ENCODE peak calls at places on chromosomes 11 and 22, in ten cellular contexts. A is uterus; T is mammary epithelial cell; H is Peyer's patch; F is mesendoderm; U is ovary; I is Karpas-422; K is transverse colon; D is CD4-positive, CD25-positive, alpha-beta regulatory T cell; Q is testis. Y is an unnamed sample. For H3K36me3 and H3K4me1, the result is how much of the 10 kb centered on the place peaks cover.

GRCh38 chr11:76620471-76620870 is 50.1 kb downstream of the LRRC32 start:
- DNase-seq in T (peak), H (no peak), A (no peak), D (no peak), Q (no peak), I (no peak), K (no peak), F (no peak), U (no peak), Y (no peak)

GRCh38 chr11:85182437-85183109 is 444.6 kb downstream of the DLG2 start:
- DNase-seq in D (no peak), I (peak), H (no peak), Q (peak), F (peak), U (no peak), T (peak), K (no peak), A (no peak), Y (no peak)

GRCh38 chr11:123429851-123430735 is at the start of gene GRAMD1B:
- DNase-seq in Q (peak), T (no peak), U (peak), I (no peak), A (peak), F (peak), K (peak), D (peak), H (peak), Y (no peak)

GRCh38 chr22:21718492-21718891 is 17.1 kb downstream of the YPEL1 start:
- DNase-seq in T (no peak), Q (no peak), I (peak), A (no peak), H (no peak), U (no peak), F (no peak), D (no peak), K (no peak), Y (no peak)

GRCh38 chr11:78371221-78371899 is 46.3 kb downstream of the GAB2 start:
- DNase-seq in F (no peak), K (no peak), A (no peak), H (no peak), D (no peak), I (peak), T (no peak), Q (no peak), U (no peak), Y (no peak)

GRCh38 chr22:43897751-43898261 is 6.0 kb upstream of the PNPLA5 start:
- DNase-seq in T (peak), I (no peak), D (no peak), U (no peak), K (no peak), H (no peak), F (no peak), A (no peak), Q (no peak), Y (no peak)

GRCh38 chr22:46620588-46621242 is 529 bp downstream of the GRAMD4 start:
- DNase-seq in T (no peak), A (no peak), H (no peak), D (no peak), U (no peak), F (no peak), K (no peak), Q (no peak), I (no peak), Y (no peak)

GRCh38 chr22:22871536-22872278 is 15.9 kb upstream of the IGLL5 start:
- DNase-seq in U (no peak), H (no peak), K (no peak), D (no peak), I (peak), F (no peak), T (no peak), Q (no peak), A (no peak), Y (no peak)

GRCh38 chr11:9625728-9626127 is 38.1 kb upstream of the SWAP70 start:
- DNase-seq in I (no peak), K (no peak), F (no peak), U (no peak), H (no peak), T (no peak), Q (peak), A (no peak), D (no peak), Y (no peak)

DNA sequence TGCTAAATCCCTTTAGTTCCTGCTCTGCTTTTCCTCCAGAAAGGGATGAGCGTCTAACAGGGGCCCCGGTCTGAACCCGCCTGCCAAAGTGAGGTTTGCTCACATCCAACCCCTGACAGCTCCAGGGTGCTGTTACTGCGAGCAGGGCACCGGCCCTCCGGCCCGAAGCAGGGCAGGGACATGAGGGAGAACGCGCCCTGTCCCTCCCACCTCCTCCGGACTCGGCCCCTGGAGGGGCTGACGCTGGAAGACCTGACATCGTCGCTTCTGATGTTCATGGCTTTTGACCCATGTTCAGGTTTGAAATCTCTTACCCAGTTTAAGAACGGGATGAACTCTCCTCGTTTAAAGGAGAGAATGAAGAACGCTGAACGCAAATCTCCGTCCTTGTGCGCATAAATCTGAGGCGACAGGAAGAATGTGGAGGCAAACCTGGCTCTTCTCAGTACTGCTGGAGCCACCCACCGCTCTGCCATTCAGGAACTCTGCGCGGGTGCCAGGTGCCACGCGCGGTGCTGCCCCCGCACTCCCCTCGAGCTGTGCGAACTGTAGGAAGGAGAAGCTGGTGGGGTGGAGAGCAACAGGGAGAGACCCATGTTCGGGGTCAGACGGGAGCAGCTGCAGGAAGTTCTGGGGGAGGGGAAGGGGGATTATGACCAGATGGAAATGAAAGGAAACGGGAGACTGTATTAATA is 819 bp upstream of the EEF1G start:
- DNase-seq in Q (peak), T (no peak), F (no peak), H (peak), U (peak), D (no peak), I (peak), A (peak), K (peak), Y (no peak)
- H3K36me3 ChIP-seq in Q (under half), T (under half), F (under half), H (under half), U (under half), D (half or more), I (under half), A (under half), K (under half), Y (under half)

DNA sequence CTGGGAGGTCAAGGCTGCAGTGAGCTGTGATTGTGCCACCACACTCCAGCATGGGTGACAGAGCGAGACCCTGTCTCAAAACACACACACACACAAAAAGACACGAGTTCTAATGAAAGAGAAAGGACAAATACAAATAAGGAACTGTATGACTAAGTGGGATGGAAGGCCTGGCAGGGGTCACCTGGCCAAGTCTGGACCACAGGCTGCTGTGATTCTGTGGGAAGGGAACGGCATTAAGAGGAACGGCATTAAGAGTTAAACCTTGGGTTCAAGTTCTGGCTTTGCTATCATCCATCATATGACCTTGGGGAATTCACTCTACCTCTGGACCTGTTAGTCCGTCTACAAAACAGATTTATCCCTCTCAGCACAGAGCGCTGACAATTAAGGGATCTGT is 47.7 kb downstream of the LRFN4 start:
- DNase-seq in F (no peak), Q (no peak), I (no peak), U (no peak), T (no peak), D (no peak), H (no peak), K (no peak), A (no peak), Y (no peak)
- H3K4me3 ChIP-seq in F (no peak), Q (no peak), I (no peak), U (no peak), T (peak), D (no peak), H (no peak), K (no peak), A (no peak), Y (no peak)

GRCh38 chr22:17775781-17776470 is 1.7 kb upstream of the BID start:
- DNase-seq in U (no peak), F (no peak), H (no peak), Q (no peak), A (no peak), K (no peak), T (no peak), D (peak), I (no peak), Y (no peak)
- H3K4me1 ChIP-seq in U (under half), F (under half), H (under half), Q (under half), A (under half), K (under half), T (under half), D (half or more), I (under half), Y (under half)

GRCh38 chr11:44618561-44619425 is 53.3 kb downstream of the CD82 start:
- DNase-seq in T (no peak), A (peak), Q (no peak), H (peak), K (peak), D (no peak), U (peak), I (no peak), F (no peak), Y (peak)

GRCh38 chr11:44621784-44622183 is 56.3 kb downstream of the CD82 start:
- DNase-seq in I (no peak), T (no peak), H (peak), K (no peak), U (no peak), D (no peak), F (no peak), A (peak), Q (peak), Y (no peak)

GRCh38 chr11:44622190-44622650 is 56.8 kb downstream of the CD82 start:
- DNase-seq in I (peak), T (no peak), D (no peak), Q (peak), A (peak), H (peak), U (no peak), F (no peak), K (peak), Y (no peak)

GRCh38 chr11:44621140-44621681 is 55.7 kb downstream of the CD82 start:
- DNase-seq in Q (peak), U (peak), D (peak), F (peak), H (peak), K (peak), I (peak), T (no peak), A (peak), Y (peak)

DNA sequence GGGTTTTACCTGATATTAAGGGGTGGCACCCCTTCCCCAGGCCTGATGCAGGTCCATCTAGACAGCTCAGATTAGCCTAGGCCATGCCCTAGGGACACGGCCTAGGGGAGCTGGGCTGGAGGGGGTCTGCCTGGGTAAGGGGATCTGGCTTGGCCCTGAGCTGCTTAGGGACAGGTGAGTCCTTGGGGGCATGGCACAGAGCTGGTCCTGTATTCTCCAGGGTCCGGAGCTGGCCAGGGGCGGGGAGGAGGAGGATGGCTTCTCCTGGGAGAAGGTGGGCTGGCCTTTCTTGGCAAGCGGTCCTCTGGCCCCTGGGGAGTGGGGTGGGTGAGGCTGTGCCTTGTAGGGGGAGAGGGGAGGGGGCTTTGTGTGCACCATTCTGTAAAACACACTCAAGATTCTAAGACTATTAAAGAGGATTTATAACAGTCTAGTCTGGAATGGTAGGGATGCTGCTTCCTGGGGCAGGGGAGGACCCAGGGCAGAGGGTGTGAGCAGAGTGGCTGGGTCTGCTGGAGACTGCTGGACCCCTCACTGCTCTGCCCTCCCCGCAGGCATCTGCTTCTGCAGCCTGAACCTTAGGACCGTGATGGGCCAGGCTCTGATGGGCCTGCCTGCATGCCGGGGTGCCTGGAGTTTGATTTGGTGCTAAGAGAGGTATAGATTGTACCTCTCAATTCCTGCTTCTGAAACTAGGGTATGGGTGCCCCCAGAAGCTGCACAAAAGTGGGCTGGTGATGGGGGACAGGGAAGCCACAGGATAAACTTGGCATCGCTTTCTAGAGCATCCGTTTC is 54.7 kb downstream of the CD82 start:
- DNase-seq in T (no peak), K (peak), U (peak), H (peak), A (peak), F (no peak), I (no peak), Q (no peak), D (no peak), Y (peak)
- H3K36me3 ChIP-seq in T (under half), K (under half), U (under half), H (under half), A (under half), F (under half), I (under half), Q (under half), D (under half), Y (under half)

GRCh38 chr11:5928269-5928668 is 13.8 kb upstream of the OR56A3 start:
- DNase-seq in Q (no peak), D (no peak), K (no peak), T (no peak), H (no peak), U (no peak), I (no peak), A (no peak), F (no peak), Y (no peak)

GRCh38 chr11:5923789-5924188 is 18.3 kb upstream of the OR56A3 start:
- DNase-seq in T (peak), K (no peak), H (no peak), D (no peak), I (no peak), A (no peak), U (no peak), Q (no peak), F (peak), Y (no peak)

GRCh38 chr11:5928811-5929210 is 13.2 kb upstream of the OR56A3 start:
- DNase-seq in U (no peak), A (no peak), K (no peak), T (no peak), H (no peak), F (no peak), Q (no peak), I (no peak), D (no peak), Y (no peak)

GRCh38 chr11:5923427-5923776 is 18.6 kb upstream of the OR56A3 start:
- DNase-seq in H (no peak), U (no peak), K (no peak), I (no peak), A (no peak), Q (no peak), D (no peak), T (no peak), F (no peak), Y (no peak)

DNA sequence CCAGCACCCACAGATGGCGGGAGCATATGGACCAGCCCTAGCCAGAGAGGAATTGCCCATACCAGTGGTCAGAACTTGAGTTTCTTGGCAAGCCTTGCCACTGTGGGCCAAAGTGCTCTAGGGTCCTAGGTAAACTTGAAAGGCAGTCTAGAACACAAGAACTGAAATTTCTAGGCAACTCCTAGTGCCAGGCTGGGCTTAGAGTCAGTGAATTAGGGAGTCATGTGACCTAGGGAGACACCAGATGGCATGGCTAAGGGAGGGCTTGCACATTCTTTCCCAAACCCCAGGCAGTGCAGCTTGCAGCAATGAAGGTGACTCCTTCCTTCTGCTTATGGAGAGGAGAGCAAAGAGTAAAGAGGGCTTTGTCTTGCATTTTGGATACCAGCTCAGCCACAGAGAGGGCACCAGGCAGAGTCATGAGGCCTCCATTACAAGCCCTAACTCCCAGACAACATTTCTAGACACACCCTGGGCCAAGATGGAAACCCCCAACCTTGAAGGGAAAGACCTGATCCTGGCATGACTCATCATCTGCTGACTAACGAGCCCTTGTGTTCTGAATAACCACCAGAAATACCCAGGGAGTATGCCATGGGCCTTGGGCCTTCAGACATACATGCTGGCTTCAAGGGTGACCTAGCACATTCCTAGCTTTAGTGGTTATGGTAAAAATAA is 19.2 kb upstream of the OR56A3 start:
- DNase-seq in D (no peak), I (no peak), H (no peak), T (peak), Q (no peak), A (no peak), U (no peak), K (no peak), F (peak), Y (no peak)
- H3K4me3 ChIP-seq in D (no peak), I (no peak), H (no peak), T (no peak), Q (no peak), A (no peak), U (no peak), K (no peak), F (no peak), Y (no peak)

DNA sequence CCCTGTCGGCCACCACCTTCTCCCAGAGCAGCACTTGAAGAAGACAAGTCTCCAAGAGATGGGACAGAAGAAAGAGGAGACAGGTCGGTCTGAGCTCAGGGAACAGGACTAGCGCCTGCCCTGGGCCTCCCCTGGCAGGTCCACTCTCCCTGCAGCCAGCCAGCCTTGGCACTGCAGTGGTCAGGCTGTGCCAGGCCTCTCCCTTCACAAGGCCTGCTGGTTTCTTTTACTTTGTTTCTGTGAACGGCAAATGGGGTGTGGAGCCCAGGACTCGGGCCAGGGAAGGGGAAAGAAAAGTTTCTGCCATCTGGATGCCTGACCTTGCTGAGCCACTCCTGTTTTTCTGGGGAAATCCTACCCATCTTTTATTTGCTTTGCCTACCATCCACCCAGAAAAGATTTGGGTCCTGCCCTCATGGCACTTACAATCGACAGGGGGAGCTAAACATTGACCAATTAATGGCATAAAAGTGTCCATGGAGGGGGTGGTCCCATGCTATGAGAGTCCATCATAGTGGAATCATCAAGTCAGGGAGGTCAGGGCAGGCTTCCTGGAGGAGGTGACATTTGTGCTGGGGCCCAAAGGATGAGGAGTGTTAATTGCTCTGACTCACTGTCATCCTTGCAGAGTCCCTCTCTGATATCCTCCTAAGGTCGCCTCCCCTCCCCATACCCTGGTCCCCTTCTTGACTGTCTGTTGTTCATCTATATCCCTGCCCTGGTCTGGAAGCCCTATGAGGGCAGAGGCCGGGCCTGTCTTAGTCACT is 65.2 kb downstream of the NFAM1 start:
- DNase-seq in T (no peak), F (no peak), K (peak), U (no peak), H (no peak), I (no peak), Q (peak), A (no peak), D (no peak), Y (no peak)
- H3K4me1 ChIP-seq in T (under half), F (under half), K (under half), U (under half), H (under half), I (under half), Q (under half), A (under half), D (under half), Y (half or more)

GRCh38 chr22:36893262-36893661 is 20.2 kb upstream of the CSF2RB start:
- DNase-seq in F (no peak), U (no peak), A (no peak), T (no peak), Q (no peak), I (no peak), D (no peak), H (no peak), K (no peak), Y (no peak)
- H3K36me3 ChIP-seq in F (under half), U (under half), A (under half), T (under half), Q (under half), I (under half), D (under half), H (under half), K (under half), Y (under half)

DNA sequence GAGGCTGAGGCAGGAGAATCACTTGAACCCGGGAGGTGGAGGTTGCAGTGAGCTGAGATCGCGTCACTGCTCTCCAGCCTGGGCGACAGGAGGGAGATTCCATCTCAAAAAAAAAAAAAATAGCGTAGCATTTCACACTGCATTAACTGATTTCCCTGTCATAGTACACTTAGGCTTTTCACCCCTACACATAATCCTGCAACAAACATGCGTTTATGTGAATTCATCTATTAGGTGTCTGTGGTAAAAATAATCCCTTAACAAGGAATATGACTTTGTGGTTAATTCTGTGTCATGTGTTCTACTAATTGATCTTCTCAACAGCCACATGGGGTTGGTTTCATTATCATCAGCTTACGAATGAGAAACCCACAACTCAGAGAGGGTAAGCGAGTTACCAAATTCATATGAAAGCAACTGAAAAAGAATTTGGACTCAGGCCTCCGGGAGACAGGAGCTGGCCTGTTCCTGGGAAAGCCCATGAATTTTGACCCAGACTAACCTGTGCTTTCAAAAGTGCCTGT is 36.7 kb downstream of the KCNJ1 start:
- DNase-seq in A (no peak), D (peak), H (no peak), U (no peak), F (no peak), I (no peak), K (no peak), Q (no peak), T (no peak), Y (no peak)
- H3K4me3 ChIP-seq in A (no peak), D (peak), H (peak), U (no peak), F (no peak), I (no peak), K (no peak), Q (no peak), T (no peak), Y (no peak)